ENCODE peak calls at places on chromosome 1, in four cellular contexts. L is fibroblast of pulmonary artery, I is RWPE1, J is cardiac muscle cell. G is an unnamed sample.

GRCh38 chr1:240256836-240257503 is 165.3 kb downstream of the FMN2 start:
- DNase-seq in L (no peak), I (no peak), J (no peak), G (no peak)

GRCh38 chr1:53787655-53788054 is 48.7 kb upstream of the GLIS1 start:
- DNase-seq in I (no peak), L (peak), J (no peak), G (no peak)

GRCh38 chr1:94542088-94542671 is 621 bp upstream of the F3 start:
- DNase-seq in L (peak), J (peak), I (no peak), G (peak)

GRCh38 chr1:176032040-176032645 is 174.9 kb downstream of the COP1 start:
- DNase-seq in J (no peak), I (no peak), L (no peak), G (no peak)

GRCh38 chr1:119279441-119280415 is 88.9 kb upstream of the HAO2 start:
- DNase-seq in J (peak), L (peak), I (peak), G (no peak)

GRCh38 chr1:84436907-84437667 is 38.8 kb downstream of the DNASE2B start:
- DNase-seq in J (no peak), I (no peak), L (no peak), G (no peak)

GRCh38 chr1:24018611-24019580 is 38.8 kb upstream of the SRSF10 start:
- DNase-seq in I (peak), L (peak), J (peak), G (peak)

GRCh38 chr1:117173711-117174110 is 37.0 kb downstream of the VTCN1 start:
- DNase-seq in I (no peak), L (no peak), J (no peak), G (no peak)

GRCh38 chr1:162443906-162444305 is 32.0 kb upstream of the SH2D1B start:
- DNase-seq in I (no peak), L (no peak), J (no peak), G (no peak)

GRCh38 chr1:67058761-67059160 is 4.8 kb upstream of the SLC35D1 start:
- DNase-seq in L (no peak), I (no peak), J (peak), G (no peak)

GRCh38 chr1:51551848-51552296 is 32.8 kb upstream of the EPS15 start:
- DNase-seq in I (no peak), L (no peak), J (no peak), G (no peak)

GRCh38 chr1:54882483-54882882 is 4.5 kb downstream of the DHCR24 start:
- DNase-seq in I (no peak), J (no peak), L (no peak), G (no peak)

GRCh38 chr1:108661030-108661609 is at the start of gene HENMT1:
- DNase-seq in J (peak), L (peak), I (peak), G (peak)

GRCh38 chr1:9910080-9910424 is at the start of gene CTNNBIP1:
- DNase-seq in L (no peak), J (no peak), I (no peak), G (no peak)

DNA sequence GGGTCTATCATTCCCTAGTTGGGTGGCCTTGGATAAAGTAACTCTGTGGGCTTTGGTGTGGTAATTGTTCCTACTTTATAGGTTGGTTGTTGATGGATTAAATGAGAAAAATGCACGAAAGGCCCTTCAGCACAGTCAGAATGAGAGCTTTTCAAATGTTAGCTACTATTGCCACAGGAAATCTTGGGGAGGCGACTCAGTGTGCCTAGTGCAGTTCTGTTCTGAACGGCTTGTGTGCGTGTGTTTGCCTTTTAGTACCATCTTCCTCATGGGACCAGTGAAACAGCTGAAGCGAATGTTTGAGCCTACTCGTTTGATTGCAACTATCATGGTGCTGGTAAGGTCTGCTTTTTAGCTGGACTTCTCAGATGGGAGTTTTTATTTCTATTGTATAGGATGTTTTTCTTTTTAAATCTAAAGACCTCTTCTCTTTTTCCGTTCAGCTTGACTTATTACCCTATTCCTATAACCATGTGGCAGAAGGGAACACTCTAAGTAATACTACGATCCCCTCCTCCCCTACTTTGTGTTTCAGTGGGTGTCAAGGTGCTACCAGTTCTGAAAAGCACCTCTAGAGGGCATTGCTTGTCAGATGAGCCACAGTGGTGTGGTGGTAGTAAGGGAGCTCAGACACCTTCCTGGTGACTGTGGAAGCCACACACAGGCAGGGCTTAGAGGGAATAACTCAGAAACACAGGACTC is 9.2 kb downstream of the SFT2D2 start:
- DNase-seq in L (peak), J (peak), I (peak), G (no peak)
- TF ChIP-seq CTCF in L (peak), J (peak), I (no peak), G (peak)

GRCh38 chr1:214454619-214455396 is 96.6 kb downstream of the PTPN14 start:
- DNase-seq in I (peak), J (peak), L (peak), G (no peak)

GRCh38 chr1:214453109-214453722 is 98.2 kb downstream of the PTPN14 start:
- DNase-seq in J (peak), I (no peak), L (peak), G (no peak)

GRCh38 chr1:214451591-214451990 is 99.8 kb downstream of the PTPN14 start:
- DNase-seq in J (no peak), L (no peak), I (no peak), G (no peak)

GRCh38 chr1:214449371-214449770 is 102.0 kb downstream of the PTPN14 start:
- DNase-seq in J (no peak), I (no peak), L (no peak), G (no peak)

DNA sequence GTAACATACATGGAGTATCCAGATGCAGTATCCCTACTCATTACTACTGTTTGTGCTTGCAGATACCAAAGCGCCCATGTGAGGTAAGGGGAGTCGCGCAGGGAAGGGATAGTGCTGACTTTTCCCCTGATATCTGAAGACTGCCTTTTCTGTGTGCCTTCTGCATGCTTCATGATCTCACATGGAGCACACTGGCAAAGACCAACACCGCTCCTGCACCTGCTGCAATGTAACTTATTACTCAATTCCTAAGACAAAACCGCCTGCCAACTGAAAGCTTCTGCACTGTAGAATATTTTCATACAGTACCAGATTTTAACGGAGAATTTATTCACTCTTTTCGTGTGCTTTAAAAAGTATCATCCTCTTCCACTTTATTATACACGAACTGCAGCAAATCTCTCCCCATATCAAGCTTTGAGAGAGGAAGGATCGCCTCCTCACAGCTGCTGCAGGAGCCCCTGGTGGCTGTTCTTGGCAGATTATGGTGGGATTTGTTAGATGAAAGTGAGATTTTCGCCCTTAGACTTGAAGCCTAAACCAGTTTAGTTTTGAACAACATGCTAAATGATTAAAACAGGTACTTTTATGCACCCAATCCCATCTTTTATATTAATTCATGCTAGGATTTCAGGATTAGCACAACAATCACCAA is 99.1 kb downstream of the PTPN14 start:
- DNase-seq in I (no peak), L (no peak), J (no peak), G (no peak)
- TF ChIP-seq CTCF in I (no peak), L (peak), J (no peak), G (no peak)

GRCh38 chr1:152186556-152187285 is 27.7 kb upstream of the RPTN start:
- DNase-seq in J (no peak), I (no peak), L (peak), G (no peak)

GRCh38 chr1:152189657-152190442 is 30.8 kb upstream of the RPTN start:
- DNase-seq in J (peak), I (peak), L (peak), G (peak)

GRCh38 chr1:152190589-152190988 is 31.6 kb upstream of the RPTN start:
- DNase-seq in L (peak), J (peak), I (peak), G (no peak)

GRCh38 chr1:152191260-152191659 is 32.2 kb upstream of the RPTN start:
- DNase-seq in L (no peak), J (no peak), I (peak), G (no peak)

DNA sequence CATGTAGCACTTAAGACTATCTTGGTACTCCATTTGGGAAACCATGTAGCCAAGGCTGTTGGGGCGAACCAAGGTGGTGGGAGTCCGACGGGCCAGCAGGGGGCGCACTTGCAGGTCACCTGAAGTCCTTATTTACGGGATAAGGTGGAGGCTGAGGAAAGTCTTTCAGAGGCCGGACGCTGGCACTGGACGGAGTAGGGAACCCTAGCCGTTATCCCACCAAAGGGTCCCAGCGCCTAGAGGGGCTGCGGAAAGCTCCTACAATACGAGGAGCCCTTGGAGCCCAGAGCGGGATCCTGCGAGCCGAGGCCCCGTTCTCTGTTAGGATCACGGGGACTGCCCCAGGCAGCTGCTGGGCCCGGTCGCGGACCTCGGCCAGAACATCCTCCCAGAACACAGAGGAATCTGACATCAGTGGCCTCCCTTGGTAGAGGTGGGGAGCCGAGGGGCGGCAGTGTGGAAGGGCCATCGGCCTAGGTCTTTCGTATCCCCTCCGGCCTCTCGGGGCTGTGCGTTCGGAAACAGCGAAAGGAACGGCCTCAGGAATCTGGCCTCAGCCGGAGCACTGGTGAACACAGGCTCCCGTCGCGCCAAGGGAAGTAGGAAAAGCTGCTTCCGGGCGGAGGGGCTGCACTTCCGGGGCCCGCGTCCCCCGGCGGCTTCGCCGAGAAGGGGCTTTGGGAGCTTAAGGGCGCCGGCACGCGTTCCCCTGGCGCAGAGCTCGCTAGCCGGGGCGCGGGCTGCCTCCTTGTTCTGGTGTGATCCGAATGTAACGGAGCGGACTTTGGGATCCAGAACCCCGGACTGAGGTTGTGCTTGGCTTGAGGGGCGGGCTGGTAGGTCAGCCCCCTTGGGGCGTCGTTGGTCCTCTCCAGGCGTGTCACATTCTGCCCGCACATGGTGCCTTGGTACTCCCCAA is 29.9 kb upstream of the RPTN start:
- DNase-seq in I (no peak), J (peak), L (peak), G (peak)
- TF ChIP-seq CTCF in I (peak), J (peak), L (peak), G (no peak)

DNA sequence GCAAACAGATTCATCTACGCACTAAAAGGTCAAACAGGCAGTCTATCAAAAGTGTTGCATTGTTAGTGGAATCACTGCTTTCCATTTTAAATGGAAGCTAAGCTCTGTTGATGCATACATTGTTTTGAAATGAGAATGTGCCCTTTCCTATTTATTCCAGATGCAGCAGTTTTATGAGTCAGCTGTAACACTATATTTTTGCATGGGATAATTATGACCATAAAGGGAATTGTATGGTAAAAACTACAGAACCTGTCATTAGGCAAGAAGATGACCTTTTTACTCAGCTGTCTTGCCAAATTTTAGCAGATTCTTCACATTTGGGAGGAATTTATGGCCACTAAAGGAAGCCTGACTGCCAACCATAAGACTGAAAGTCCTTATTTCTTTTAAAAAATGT is 356.3 kb upstream of the PRMT6 start:
- DNase-seq in I (no peak), L (no peak), J (no peak), G (no peak)
- TF ChIP-seq CTCF in I (no peak), L (no peak), J (no peak), G (no peak)

DNA sequence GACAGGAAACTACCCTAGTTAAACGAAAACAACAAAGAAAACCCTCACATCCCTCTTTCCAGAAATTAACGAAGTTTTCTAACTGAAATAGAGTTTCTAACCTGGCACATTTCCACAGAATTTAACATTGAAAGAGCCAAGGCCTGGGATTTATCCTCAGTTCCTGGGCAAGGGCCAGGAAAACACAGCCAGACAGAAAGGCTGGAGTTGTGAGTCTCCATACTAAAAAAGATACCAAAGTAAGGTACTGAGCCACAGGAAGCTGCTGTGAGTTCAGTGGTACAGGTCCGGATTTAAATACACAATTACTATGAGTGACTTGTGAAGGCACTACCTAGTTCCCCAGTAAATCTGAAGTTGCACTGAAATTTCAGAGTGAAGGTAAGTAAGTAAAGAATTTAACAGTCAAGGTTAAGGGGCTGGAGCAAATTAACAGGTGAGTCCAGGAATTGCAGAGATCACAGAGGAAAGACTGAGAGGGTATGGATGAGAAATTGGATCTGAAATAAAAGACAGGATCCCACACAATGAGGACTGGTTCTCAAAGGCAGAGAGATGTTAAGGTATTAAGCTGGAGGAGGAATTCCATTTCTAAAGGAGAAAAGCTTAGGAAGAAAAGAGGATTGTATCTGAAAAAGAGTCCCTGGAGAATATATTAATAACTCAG is 908 bp downstream of the LIX1L start:
- DNase-seq in I (no peak), J (peak), L (peak), G (no peak)
- TF ChIP-seq CTCF in I (no peak), J (no peak), L (no peak), G (no peak)

GRCh38 chr1:233625087-233625486 is 11.2 kb downstream of the KCNK1 start:
- DNase-seq in L (no peak), J (no peak), I (no peak), G (no peak)
- TF ChIP-seq CTCF in L (no peak), J (no peak), I (no peak), G (no peak)

GRCh38 chr1:156601892-156602291 is 613 bp upstream of the GPATCH4 start:
- DNase-seq in I (no peak), J (no peak), L (no peak), G (no peak)

GRCh38 chr1:156599811-156600210 is 1.5 kb downstream of the GPATCH4 start:
- DNase-seq in J (no peak), I (no peak), L (no peak), G (no peak)

GRCh38 chr1:156601122-156601830 is at the start of gene GPATCH4:
- DNase-seq in J (peak), L (peak), I (peak), G (peak)

GRCh38 chr1:156600733-156601121 is 552 bp downstream of the GPATCH4 start:
- DNase-seq in L (peak), J (peak), I (no peak), G (no peak)

GRCh38 chr1:156602557-156602993 is 1.3 kb upstream of the GPATCH4 start:
- DNase-seq in L (no peak), J (no peak), I (peak), G (no peak)
- TF ChIP-seq CTCF in L (peak), J (peak), I (peak), G (no peak)

GRCh38 chr1:43205671-43206070 is 33.5 kb downstream of the CFAP57 start:
- DNase-seq in L (peak), I (no peak), J (peak), G (no peak)

GRCh38 chr1:43203859-43204258 is 31.7 kb downstream of the CFAP57 start:
- DNase-seq in I (no peak), L (no peak), J (no peak), G (no peak)

GRCh38 chr1:43204394-43204793 is 32.3 kb downstream of the CFAP57 start:
- DNase-seq in L (no peak), J (no peak), I (no peak), G (no peak)

GRCh38 chr1:43206721-43207228 is 34.6 kb downstream of the CFAP57 start:
- DNase-seq in L (peak), I (peak), J (peak), G (no peak)

DNA sequence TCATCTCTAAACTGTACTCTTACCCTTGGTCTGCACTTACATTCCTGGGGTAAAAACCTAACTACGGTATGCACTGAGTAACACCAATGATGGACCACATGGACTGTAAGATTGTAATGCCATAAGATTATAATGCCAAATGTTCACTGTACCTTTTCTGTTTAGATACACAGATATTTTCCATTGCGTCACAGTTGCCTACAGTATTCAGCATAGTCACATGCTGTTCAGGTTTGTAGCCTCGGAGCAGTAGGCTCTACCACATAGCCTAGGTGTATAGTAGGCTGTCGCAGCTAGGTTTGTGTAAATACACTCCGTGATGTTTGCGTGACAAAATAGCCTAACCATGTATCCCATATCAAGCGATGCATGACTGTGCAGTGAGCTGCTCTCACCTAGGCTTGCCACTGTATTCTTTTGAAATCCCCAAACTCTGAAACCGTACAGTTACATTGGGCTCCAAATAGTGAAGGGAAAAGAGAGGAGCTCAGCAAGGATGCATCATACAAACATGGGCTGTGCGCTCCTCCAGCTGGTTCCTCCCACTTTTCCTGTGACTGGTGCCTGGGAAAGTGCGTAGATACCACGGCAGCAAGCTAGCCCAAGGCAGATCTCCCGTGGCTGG is 35.2 kb downstream of the CFAP57 start:
- DNase-seq in I (no peak), J (peak), L (peak), G (no peak)
- TF ChIP-seq CTCF in I (no peak), J (no peak), L (no peak), G (no peak)

G was measured in nephron progenitor cell.